ENCODE peak calls at places on chromosome 5, in four cellular contexts. K, B, E and N are unnamed samples.

GRCh38 chr5:139565411-139566305 is 4.5 kb downstream of the UBE2D2 start:
- DNase-seq in K (peak), B (no peak), E (peak), N (no peak)

GRCh38 chr5:135834639-135835529 is at the start of gene SLC25A48:
- DNase-seq in K (peak), B (no peak), E (no peak), N (peak)

GRCh38 chr5:108753331-108753730 is 5.6 kb downstream of the FER start:
- DNase-seq in K (no peak), B (no peak), E (peak), N (no peak)

GRCh38 chr5:81181576-81182316 is 51.4 kb upstream of the CKMT2 start:
- DNase-seq in K (no peak), B (no peak), E (no peak), N (no peak)

GRCh38 chr5:168734657-168735344 is 155.6 kb upstream of the PANK3 start:
- DNase-seq in K (no peak), B (no peak), E (no peak), N (no peak)

GRCh38 chr5:137761560-137761959 is 7.4 kb upstream of the HNRNPA0 start:
- DNase-seq in K (no peak), B (no peak), E (no peak), N (no peak)

GRCh38 chr5:103369125-103370120 is 110.9 kb downstream of the MACIR start:
- DNase-seq in K (no peak), B (no peak), E (no peak), N (no peak)

GRCh38 chr5:112348915-112349314 is 70.2 kb downstream of the EPB41L4A start:
- DNase-seq in K (no peak), B (no peak), E (no peak), N (no peak)

GRCh38 chr5:96752341-96753016 is 55.3 kb downstream of the ERAP1 start:
- DNase-seq in K (peak), B (no peak), E (peak), N (peak)

GRCh38 chr5:115961413-115962238 is 649 bp upstream of the LVRN start:
- DNase-seq in K (no peak), B (no peak), E (peak), N (no peak)

GRCh38 chr5:92470770-92471169 is 1087.7 kb upstream of the ARRDC3 start:
- DNase-seq in K (no peak), B (no peak), E (no peak), N (no peak)

GRCh38 chr5:27568811-27569210 is 530.4 kb upstream of the CDH9 start:
- DNase-seq in K (no peak), B (no peak), E (peak), N (no peak)

GRCh38 chr5:35785601-35786085 is 71.0 kb upstream of the IL7R start:
- DNase-seq in K (peak), B (no peak), E (peak), N (no peak)

GRCh38 chr5:83472213-83472507 is 616 bp downstream of the VCAN start:
- DNase-seq in K (no peak), B (no peak), E (peak), N (no peak)

GRCh38 chr5:117188207-117188606 is 613.6 kb upstream of the SEMA6A start:
- DNase-seq in K (no peak), B (no peak), E (no peak), N (peak)

GRCh38 chr5:142426129-142426641 is 101.4 kb upstream of the SPRY4 start:
- DNase-seq in K (peak), B (peak), E (peak), N (no peak)

GRCh38 chr5:32710859-32711692 is at the start of gene NPR3:
- DNase-seq in K (no peak), B (no peak), E (no peak), N (no peak)

GRCh38 chr5:140010798-140011197 is 32.3 kb downstream of the NRG2 start:
- DNase-seq in K (no peak), B (no peak), E (no peak), N (no peak)

GRCh38 chr5:142390303-142390840 is 65.6 kb upstream of the SPRY4 start:
- DNase-seq in K (no peak), B (no peak), E (no peak), N (no peak)

GRCh38 chr5:115573133-115573532 is 28.6 kb upstream of the FEM1C start:
- DNase-seq in K (no peak), B (no peak), E (peak), N (no peak)

GRCh38 chr5:87722286-87722685 is 309.6 kb upstream of the CCNH start:
- DNase-seq in K (no peak), B (no peak), E (no peak), N (no peak)

GRCh38 chr5:40599676-40600075 is 80.0 kb upstream of the PTGER4 start:
- DNase-seq in K (no peak), B (no peak), E (no peak), N (no peak)

GRCh38 chr5:108753877-108754276 is 6.2 kb downstream of the FER start:
- DNase-seq in K (no peak), B (no peak), E (peak), N (no peak)

GRCh38 chr5:153974131-153974812 is 64.4 kb downstream of the FAM114A2 start:
- DNase-seq in K (peak), B (no peak), E (peak), N (peak)

GRCh38 chr5:119435436-119436132 is 16.7 kb upstream of the HSD17B4 start:
- DNase-seq in K (peak), B (peak), E (peak), N (no peak)

GRCh38 chr5:127875235-127876021 is 172.2 kb downstream of the CCDC192 start:
- DNase-seq in K (peak), B (no peak), E (peak), N (peak)

GRCh38 chr5:172141949-172142319 is 46.1 kb downstream of the STK10 start:
- DNase-seq in K (no peak), B (no peak), E (no peak), N (no peak)

GRCh38 chr5:139470821-139471300 is at the start of gene SMIM33:
- DNase-seq in K (peak), B (no peak), E (no peak), N (no peak)

GRCh38 chr5:37355161-37355560 is 15.7 kb downstream of the NUP155 start:
- DNase-seq in K (no peak), B (no peak), E (no peak), N (no peak)

GRCh38 chr5:139900546-139901250 is 105.1 kb downstream of the PSD2 start:
- DNase-seq in K (no peak), B (no peak), E (no peak), N (no peak)

GRCh38 chr5:132839426-132840301 is 9.2 kb upstream of the SHROOM1 start:
- DNase-seq in K (no peak), B (no peak), E (peak), N (no peak)

GRCh38 chr5:51944500-51945125 is 561.4 kb downstream of the ISL1 start:
- DNase-seq in K (no peak), B (no peak), E (no peak), N (no peak)

GRCh38 chr5:176888016-176888864 is 10.9 kb downstream of the HK3 start:
- DNase-seq in K (no peak), B (no peak), E (no peak), N (no peak)

GRCh38 chr5:16930487-16930886 is 5.6 kb downstream of the MYO10 start:
- DNase-seq in K (no peak), B (no peak), E (peak), N (no peak)

GRCh38 chr5:176803943-176804498 is 6.3 kb upstream of the UNC5A start:
- DNase-seq in K (peak), B (no peak), E (peak), N (no peak)

GRCh38 chr5:74762599-74762998 is 4.3 kb downstream of the GFM2 start:
- DNase-seq in K (no peak), B (no peak), E (peak), N (no peak)

GRCh38 chr5:159010611-159011497 is 88.9 kb downstream of the EBF1 start:
- DNase-seq in K (no peak), B (no peak), E (no peak), N (no peak)

GRCh38 chr5:10914741-10915480 is 153.9 kb upstream of the DAP start:
- DNase-seq in K (no peak), B (no peak), E (peak), N (no peak)

GRCh38 chr5:111697215-111697614 is 59.8 kb downstream of the NREP start:
- DNase-seq in K (no peak), B (no peak), E (peak), N (no peak)

GRCh38 chr5:43348964-43349363 is 35.8 kb upstream of the HMGCS1 start:
- DNase-seq in K (no peak), B (no peak), E (no peak), N (no peak)